ENCODE peak calls at places on chromosomes 2 and 18, in four cellular contexts. Z is IMR-90, N is H9, F is mesenchymal stem cell. K is an unnamed sample.

GRCh38 chr2:28683100-28683706 is 68.4 kb upstream of the PPP1CB start:
- DNase-seq in Z (peak), N (peak), F (peak), K (peak)

GRCh38 chr2:137952586-137953129 is 11.6 kb upstream of the HNMT start:
- DNase-seq in Z (peak), N (no peak), F (no peak), K (peak)

GRCh38 chr2:42385225-42385624 is 24.2 kb upstream of the COX7A2L start:
- DNase-seq in Z (peak), N (peak), F (peak), K (peak)

GRCh38 chr2:165745916-165746315 is 48.1 kb downstream of the GALNT3 start:
- DNase-seq in Z (no peak), N (no peak), F (no peak), K (no peak)

GRCh38 chr2:136238214-136238551 is 120.2 kb upstream of the CXCR4 start:
- DNase-seq in Z (no peak), N (no peak), F (no peak), K (no peak)

GRCh38 chr2:202317080-202317859 is 51.7 kb downstream of the NOP58 start:
- DNase-seq in Z (peak), N (no peak), F (peak), K (peak)

GRCh38 chr2:215832791-215833190 is 180.6 kb downstream of the MREG start:
- DNase-seq in Z (no peak), N (no peak), F (no peak), K (no peak)

GRCh38 chr2:190657474-190658252 is 8.8 kb downstream of the NAB1 start:
- DNase-seq in Z (no peak), N (no peak), F (peak), K (no peak)

GRCh38 chr2:195542067-195542466 is 115.0 kb upstream of the SLC39A10 start:
- DNase-seq in Z (no peak), N (no peak), F (no peak), K (no peak)

GRCh38 chr2:191976436-191976835 is 129.5 kb upstream of the CAVIN2 start:
- DNase-seq in Z (peak), N (no peak), F (peak), K (peak)

GRCh38 chr2:109409347-109410020 is 204.3 kb downstream of the SEPTIN10 start:
- DNase-seq in Z (no peak), N (no peak), F (no peak), K (no peak)

GRCh38 chr18:845152-845819 is 33.2 kb upstream of the YES1 start:
- DNase-seq in Z (peak), N (no peak), F (peak), K (no peak)

GRCh38 chr2:203061346-203061745 is 46.7 kb downstream of the NBEAL1 start:
- DNase-seq in Z (peak), N (no peak), F (peak), K (peak)

DNA sequence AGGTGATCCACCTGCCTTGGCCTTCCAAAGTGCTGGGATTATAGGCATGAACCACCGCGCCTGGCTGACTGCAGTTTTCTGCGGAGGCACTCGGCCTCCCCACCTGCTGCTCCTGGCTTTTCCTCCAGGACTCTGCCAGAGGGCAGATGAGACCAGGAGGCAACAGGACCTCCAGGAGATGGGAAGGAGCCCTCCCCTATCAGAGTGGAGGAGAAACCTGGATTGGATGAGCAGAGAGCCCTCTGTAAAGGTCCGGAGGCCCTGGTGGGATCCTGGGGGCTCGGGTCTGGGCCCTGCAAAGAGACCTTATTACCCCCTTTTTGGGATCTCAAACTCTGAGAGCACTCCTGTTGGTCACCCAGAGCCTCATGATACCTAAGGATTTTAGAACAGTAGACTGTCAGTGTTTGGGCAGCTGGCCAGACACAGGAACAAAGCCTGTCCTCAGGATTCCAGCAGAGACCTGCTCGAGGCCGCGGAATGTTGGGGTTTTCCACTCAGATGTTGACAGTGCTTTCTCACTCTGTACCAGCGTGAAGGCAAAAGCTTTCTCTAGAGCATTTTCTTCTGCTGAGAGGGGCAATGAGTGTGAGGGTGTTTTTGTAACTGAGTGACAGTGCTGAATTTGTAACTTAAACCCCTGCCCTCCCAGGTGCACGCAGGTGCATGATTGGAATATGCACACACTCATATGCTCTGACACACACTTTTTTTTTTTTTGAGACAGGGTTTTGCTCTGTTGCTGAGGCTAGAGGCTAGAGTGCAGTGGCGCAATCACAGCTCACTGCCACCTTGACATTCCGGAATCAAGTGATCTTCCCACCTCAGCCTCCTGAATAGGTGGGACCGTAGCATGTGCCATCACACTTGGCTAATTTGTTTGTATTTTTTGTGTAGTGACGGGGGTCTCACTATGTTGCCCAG is 48.4 kb downstream of the NPPC start:
- DNase-seq in Z (peak), N (no peak), F (no peak), K (no peak)
- H3K4ac ChIP-seq in Z (no peak), N (no peak), F (no peak), K (no peak)

DNA sequence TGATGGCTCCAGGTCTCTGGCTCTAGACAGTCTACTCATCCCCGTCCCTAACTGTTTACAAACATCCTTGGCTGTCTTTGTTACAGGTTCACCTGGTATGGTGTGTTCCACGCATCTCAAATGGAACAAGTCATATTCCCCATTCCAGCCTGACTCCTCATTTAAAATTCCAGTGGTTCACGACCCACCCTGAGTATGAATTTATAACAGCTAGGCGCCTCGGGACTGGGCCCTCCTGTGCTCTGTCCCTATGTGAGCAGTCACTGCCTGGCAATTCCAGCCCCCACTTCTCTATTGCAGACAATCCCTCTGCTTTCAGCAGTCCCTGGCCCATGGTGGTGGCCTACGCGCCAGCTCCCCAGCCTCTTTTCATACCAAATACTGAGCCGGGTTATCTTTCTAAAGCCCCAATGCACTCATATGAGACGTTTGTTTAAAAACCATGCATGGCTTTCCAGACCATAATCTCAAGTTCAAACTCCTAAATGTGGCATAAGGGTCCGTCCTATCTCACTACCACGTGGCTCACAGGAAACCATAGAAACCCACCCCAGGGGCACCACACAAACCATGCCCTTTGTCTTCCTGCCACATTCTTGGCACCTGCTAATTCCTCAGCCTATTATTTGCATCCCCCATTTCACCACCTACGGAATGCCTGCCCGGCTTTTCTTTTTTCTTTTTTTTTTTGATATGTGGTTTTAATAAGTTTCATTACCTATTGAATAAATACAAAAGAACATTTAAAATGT is 1.6 kb downstream of the SERPINB8 start:
- DNase-seq in Z (no peak), N (no peak), F (no peak), K (peak)
- H3K4ac ChIP-seq in Z (peak), N (no peak), F (peak), K (peak)

GRCh38 chr2:27409321-27410073 is at the start of gene PPM1G:
- DNase-seq in Z (peak), N (peak), F (peak), K (peak)

GRCh38 chr2:27412419-27413152 is 3.2 kb upstream of the PPM1G start:
- DNase-seq in Z (no peak), N (no peak), F (no peak), K (no peak)

GRCh38 chr2:27407798-27408491 is 1.4 kb downstream of the PPM1G start:
- DNase-seq in Z (peak), N (peak), F (peak), K (peak)

DNA sequence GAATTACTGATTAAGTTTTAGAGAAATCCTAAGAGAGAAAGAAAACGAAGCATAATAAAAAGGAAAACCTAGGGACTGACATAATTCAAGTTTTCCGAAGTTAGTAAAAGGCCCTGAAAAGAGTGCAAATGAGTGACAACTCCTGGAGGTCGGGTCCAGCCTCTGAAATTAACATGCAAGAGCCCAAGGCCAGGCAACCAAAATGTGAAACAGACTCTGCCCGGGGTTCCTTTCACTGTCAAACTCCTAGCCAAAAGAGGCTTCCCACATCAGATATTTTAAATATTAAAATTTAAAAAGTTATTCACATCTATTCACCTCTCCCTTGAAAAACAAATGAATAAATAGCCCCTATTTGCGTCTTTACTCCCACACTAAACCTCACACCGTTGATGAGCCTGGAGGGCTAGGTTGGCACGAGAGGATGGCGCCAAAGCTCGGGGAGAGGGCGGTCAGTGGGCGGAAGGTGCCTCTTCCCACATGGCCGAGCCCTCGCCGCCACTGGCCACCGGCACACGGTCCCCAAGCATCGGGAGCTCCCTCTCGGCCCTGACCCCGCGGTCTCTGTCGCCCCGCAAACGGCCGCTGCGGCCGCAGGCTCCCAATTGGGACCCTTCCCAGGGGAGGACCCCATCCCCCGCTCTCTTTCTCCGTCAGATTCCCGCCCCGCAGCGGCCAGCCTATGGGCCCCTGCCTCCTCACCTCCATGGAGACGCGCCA is 630 bp downstream of the PPM1G start:
- DNase-seq in Z (no peak), N (no peak), F (peak), K (peak)
- H3K4ac ChIP-seq in Z (no peak), N (no peak), F (peak), K (no peak)

GRCh38 chr2:241316825-241317224 is 1.1 kb downstream of the SEPTIN2 start:
- DNase-seq in Z (no peak), N (no peak), F (no peak), K (no peak)

GRCh38 chr2:241314181-241314932 is 1.1 kb downstream of the HDLBP start:
- DNase-seq in Z (peak), N (no peak), F (peak), K (peak)

GRCh38 chr2:241314933-241315182 is 614 bp downstream of the HDLBP start:
- DNase-seq in Z (no peak), N (no peak), F (no peak), K (no peak)

GRCh38 chr2:241315879-241316700 is at the start of gene SEPTIN2:
- DNase-seq in Z (peak), N (no peak), F (peak), K (peak)

DNA sequence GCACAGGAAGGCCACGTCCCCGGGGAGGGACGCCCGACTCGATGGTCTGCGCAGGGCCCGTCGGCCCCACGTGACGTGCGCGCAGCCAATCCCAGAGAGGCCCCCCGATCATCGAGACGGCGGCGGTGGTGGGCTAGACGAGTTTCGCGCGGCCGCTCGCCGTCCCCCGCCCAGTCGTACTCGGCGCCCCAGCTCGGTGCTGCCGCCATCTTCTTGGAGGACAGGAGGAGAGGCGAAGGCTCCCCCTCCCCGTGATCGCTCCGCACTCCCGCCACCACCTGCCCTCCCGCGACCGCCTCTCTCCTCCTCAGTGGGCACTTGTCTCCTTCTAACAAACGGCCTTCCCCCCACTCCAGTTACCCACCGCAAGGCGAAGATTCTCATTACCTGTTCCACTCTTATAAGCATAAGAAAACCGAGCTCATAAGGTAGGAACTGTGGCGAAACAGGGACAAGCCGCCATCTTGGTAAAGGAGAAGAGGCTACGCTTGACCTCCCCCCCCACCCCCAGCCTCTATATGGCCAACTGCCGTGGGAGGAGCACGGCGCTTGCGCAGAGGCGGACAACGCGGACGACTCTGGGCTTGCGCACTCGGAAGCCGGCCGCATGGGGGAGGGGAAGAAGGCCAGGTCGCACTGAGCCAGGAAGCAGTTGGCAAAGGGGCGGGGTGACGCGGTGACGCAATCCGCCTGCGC is at the start of gene HDLBP:
- DNase-seq in Z (peak), N (peak), F (peak), K (peak)
- H3K4ac ChIP-seq in Z (peak), N (no peak), F (peak), K (peak)

GRCh38 chr2:96116424-96116878 is at the start of gene ADRA2B:
- DNase-seq in Z (no peak), N (peak), F (peak), K (peak)
- H3K4ac ChIP-seq in Z (no peak), N (no peak), F (no peak), K (no peak)

GRCh38 chr2:235537587-235537986 is 43.7 kb downstream of the AGAP1 start:
- DNase-seq in Z (no peak), N (no peak), F (no peak), K (no peak)

GRCh38 chr2:235541016-235541415 is 47.2 kb downstream of the AGAP1 start:
- DNase-seq in Z (no peak), N (no peak), F (no peak), K (no peak)

GRCh38 chr2:235538989-235539388 is 45.1 kb downstream of the AGAP1 start:
- DNase-seq in Z (no peak), N (no peak), F (no peak), K (no peak)

GRCh38 chr2:235541838-235542549 is 48.2 kb downstream of the AGAP1 start:
- DNase-seq in Z (no peak), N (no peak), F (no peak), K (no peak)

DNA sequence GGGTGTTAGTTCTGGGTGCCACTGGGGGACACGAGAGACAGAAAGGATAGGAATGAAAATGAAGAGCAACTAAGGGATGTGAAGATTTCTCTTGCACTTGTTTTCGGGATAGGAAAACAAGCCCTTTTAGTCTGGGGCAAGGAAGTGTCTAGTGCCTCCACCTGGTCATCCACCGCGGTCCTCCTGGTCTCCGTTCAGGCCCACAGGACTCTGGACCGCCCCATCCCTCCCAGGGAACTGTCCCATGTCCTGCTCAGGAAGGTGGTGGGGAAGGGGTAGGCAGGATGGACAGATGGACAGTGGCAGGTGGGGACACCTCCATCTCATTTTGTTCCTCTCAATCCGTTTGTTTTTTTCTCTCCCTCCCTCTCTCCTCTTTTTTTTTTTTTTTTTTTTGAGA is 45.9 kb downstream of the AGAP1 start:
- DNase-seq in Z (no peak), N (no peak), F (no peak), K (no peak)
- H3K4ac ChIP-seq in Z (no peak), N (no peak), F (no peak), K (no peak)

DNA sequence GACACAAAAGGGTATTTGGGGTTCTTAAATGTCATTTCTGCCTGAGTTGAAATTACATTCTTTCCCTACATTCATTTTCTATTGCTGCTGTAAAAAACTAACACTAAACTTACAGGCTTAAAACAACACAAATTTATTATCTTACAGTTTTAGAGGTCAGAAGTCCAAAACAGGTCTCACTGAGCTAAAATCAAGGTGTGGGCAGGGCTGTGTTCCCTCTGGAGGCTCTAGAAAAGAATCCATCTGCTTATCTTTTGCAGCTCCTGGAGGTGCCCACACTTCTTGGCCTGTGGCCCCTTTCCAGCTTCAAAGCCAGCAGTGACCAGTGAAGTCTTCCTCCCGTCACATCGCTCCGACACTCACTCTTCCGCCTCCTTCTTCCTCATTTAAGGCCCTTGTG is 23.2 kb upstream of the SLC1A4 start:
- DNase-seq in Z (no peak), N (no peak), F (no peak), K (no peak)
- H3K4ac ChIP-seq in Z (no peak), N (no peak), F (no peak), K (no peak)

GRCh38 chr2:201129044-201129505 is 13.1 kb downstream of the CFLAR start:
- DNase-seq in Z (peak), N (no peak), F (peak), K (no peak)
- H3K4ac ChIP-seq in Z (peak), N (no peak), F (peak), K (no peak)

K was measured in mesendoderm.